ENCODE peak calls at places on chromosomes 3 and 15, in nine cellular contexts. K is HFF-Myc, L is fibroblast of lung, R is testis, O is Calu3, V is neural crest cell, U is AG09319, B is fibroblast of mammary gland, H is AG04449. Y is an unnamed sample.
A peak's percentile ranks its signal among the peaks of the same experiment; 100 is the strongest.

GRCh38 chr15:26873846-26874245 is 7.0 kb downstream of the GABRA5 start:
- DNase-seq in K (no peak), L (peak; percentile 36), R (no peak), O (no peak), V (no peak), U (no peak), B (peak; percentile 34), H (no peak), Y (no peak)

GRCh38 chr3:52196977-52197376 is 983 bp upstream of the ALAS1 start:
- DNase-seq in K (no peak), L (no peak), R (no peak), O (peak; percentile 84), V (no peak), U (no peak), B (no peak), H (no peak), Y (no peak)

GRCh38 chr3:72633101-72633500 is 215.1 kb downstream of the SHQ1 start:
- DNase-seq in K (no peak), L (no peak), R (no peak), O (no peak), V (no peak), U (no peak), B (peak; percentile 49), H (no peak), Y (no peak)

GRCh38 chr3:124574012-124574411 is 156.2 kb upstream of the UMPS start:
- DNase-seq in K (no peak), L (no peak), R (no peak), O (no peak), V (no peak), U (no peak), B (no peak), H (no peak), Y (no peak)

GRCh38 chr15:70853855-70854668 is at the start of gene LARP6:
- DNase-seq in K (no peak), L (peak; percentile 37), R (peak; percentile 52), O (peak; percentile 79), V (peak; percentile 65), U (no peak), B (no peak), H (no peak), Y (peak; percentile 73)

GRCh38 chr3:58045084-58045483 is 36.9 kb downstream of the FLNB start:
- DNase-seq in K (no peak), L (no peak), R (no peak), O (no peak), V (no peak), U (no peak), B (peak; percentile 46), H (no peak), Y (no peak)

GRCh38 chr15:80801891-80802680 is 22.9 kb downstream of the CEMIP start:
- DNase-seq in K (no peak), L (no peak), R (no peak), O (peak; percentile 36), V (no peak), U (no peak), B (peak; percentile 60), H (no peak), Y (no peak)

GRCh38 chr3:188362405-188362831 is 208.5 kb downstream of the LPP start:
- DNase-seq in K (peak; percentile 66), L (peak; percentile 51), R (no peak), O (peak; percentile 66), V (no peak), U (peak; percentile 37), B (peak; percentile 94), H (no peak), Y (no peak)

GRCh38 chr3:82080261-82080660 is 318.8 kb upstream of the GBE1 start:
- DNase-seq in K (no peak), L (no peak), R (no peak), O (no peak), V (no peak), U (no peak), B (no peak), H (no peak), Y (no peak)

GRCh38 chr3:150264560-150264959 is 143.5 kb upstream of the TSC22D2 start:
- DNase-seq in K (no peak), L (no peak), R (no peak), O (no peak), V (no peak), U (no peak), B (no peak), H (no peak), Y (no peak)

GRCh38 chr15:33955945-33956344 is 12.4 kb upstream of the CHRM5 start:
- DNase-seq in K (no peak), L (no peak), R (no peak), O (no peak), V (no peak), U (no peak), B (no peak), H (no peak), Y (no peak)

GRCh38 chr3:153052096-153052460 is 109.9 kb upstream of the RAP2B start:
- DNase-seq in K (peak; percentile 68), L (peak; percentile 90), R (peak; percentile 28), O (peak; percentile 86), V (no peak), U (no peak), B (peak; percentile 92), H (peak; percentile 72), Y (no peak)

GRCh38 chr3:102741105-102741504 is 306.3 kb downstream of the ZPLD1 start:
- DNase-seq in K (no peak), L (no peak), R (no peak), O (peak; percentile 10), V (no peak), U (no peak), B (no peak), H (no peak), Y (no peak)
- TF ChIP-seq CTCF in K (no peak), L (no peak), R (no peak), O (no peak), V (no peak), U (no peak), B (no peak), H (no peak), Y (no peak)

GRCh38 chr15:83973816-83974215 is 261.8 kb upstream of the GOLGA6L4 start:
- DNase-seq in K (no peak), L (peak; percentile 9), R (no peak), O (peak; percentile 22), V (no peak), U (no peak), B (peak; percentile 17), H (no peak), Y (no peak)
- TF ChIP-seq CTCF in K (peak; percentile 26), L (peak; percentile 44), R (no peak), O (peak; percentile 33), V (peak; percentile 42), U (peak; percentile 37), B (peak; percentile 42), H (no peak), Y (no peak)

GRCh38 chr15:39153718-39154117 is 427.2 kb upstream of the THBS1 start:
- DNase-seq in K (no peak), L (no peak), R (no peak), O (peak; percentile 10), V (no peak), U (no peak), B (peak; percentile 53), H (no peak), Y (no peak)

GRCh38 chr15:39156166-39156565 is 424.7 kb upstream of the THBS1 start:
- DNase-seq in K (no peak), L (peak; percentile 45), R (no peak), O (no peak), V (no peak), U (no peak), B (peak; percentile 94), H (no peak), Y (no peak)

GRCh38 chr15:39154776-39155175 is 426.1 kb upstream of the THBS1 start:
- DNase-seq in K (no peak), L (no peak), R (no peak), O (no peak), V (no peak), U (no peak), B (no peak), H (no peak), Y (no peak)

GRCh38 chr15:39153058-39153457 is 427.8 kb upstream of the THBS1 start:
- DNase-seq in K (no peak), L (no peak), R (no peak), O (no peak), V (no peak), U (no peak), B (no peak), H (no peak), Y (no peak)

DNA sequence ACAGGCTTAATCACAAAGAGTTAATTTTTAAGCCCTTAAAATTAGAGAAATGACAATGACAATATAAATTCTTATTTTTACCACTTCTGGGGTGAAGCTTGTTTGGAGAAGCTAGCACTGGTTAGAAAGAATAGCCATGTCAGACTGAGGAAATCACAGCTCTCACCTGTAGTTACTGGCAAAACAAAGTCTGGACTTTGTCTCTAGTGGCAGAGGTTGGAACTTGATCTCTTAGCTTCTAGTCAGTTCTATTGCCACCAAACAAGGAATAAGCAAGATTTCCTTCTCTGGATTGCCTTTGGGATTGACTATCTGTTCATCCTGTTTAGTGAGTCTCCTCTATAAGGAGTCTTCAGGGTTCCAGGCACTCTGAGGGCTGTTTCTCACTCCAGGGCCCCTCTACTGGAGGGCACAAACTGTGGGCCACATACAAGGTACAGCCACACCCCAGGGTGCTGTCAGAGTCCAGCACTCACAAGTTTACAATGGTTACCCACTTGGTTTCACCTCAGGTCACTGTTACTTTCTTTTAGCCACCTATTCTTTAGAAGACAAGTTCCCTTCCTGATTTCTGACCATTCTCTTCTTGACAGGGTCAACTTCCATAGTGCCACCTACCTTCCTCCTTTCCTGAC is 426.6 kb upstream of the THBS1 start:
- DNase-seq in K (no peak), L (no peak), R (no peak), O (no peak), V (no peak), U (no peak), B (no peak), H (no peak), Y (no peak)
- TF ChIP-seq CTCF in K (no peak), L (peak; percentile 32), R (no peak), O (no peak), V (peak; percentile 50), U (peak; percentile 5), B (peak; percentile 9), H (peak; percentile 4), Y (no peak)

GRCh38 chr3:138479355-138479964 is 45.0 kb downstream of the ESYT3 start:
- DNase-seq in K (peak; percentile 16), L (peak; percentile 61), R (peak; percentile 30), O (peak; percentile 79), V (peak; percentile 60), U (peak; percentile 10), B (peak; percentile 54), H (no peak), Y (no peak)
- TF ChIP-seq CTCF in K (peak; percentile 92), L (peak; percentile 96), R (peak; percentile 39), O (peak; percentile 92), V (peak; percentile 77), U (peak; percentile 91), B (peak; percentile 97), H (peak; percentile 90), Y (peak; percentile 54)

DNA sequence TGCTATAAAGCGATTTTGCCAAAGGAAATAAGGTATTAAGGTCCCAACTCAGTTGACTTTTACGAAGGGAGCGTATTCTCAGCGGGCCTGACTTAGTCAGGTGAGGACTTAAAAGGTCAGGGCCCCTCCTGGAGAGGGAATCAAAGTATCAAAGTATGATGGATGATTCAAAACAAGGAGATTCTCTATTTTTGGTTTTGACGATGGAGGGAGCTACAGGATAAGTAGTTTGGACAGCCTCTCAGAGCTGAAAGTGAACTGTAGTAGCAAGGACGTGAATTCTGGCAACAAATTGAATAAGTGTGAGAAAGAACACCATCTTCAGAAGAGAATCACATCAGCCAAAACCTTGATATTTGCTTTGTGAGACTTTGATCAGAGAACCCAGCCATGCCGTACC is 1186.5 kb downstream of the SI start:
- DNase-seq in K (no peak), L (no peak), R (no peak), O (no peak), V (no peak), U (no peak), B (no peak), H (no peak), Y (no peak)
- TF ChIP-seq CTCF in K (no peak), L (no peak), R (no peak), O (no peak), V (no peak), U (no peak), B (no peak), H (no peak), Y (no peak)

Y was measured in mesothelial cell of epicardium.